ENCODE peak calls at places on chromosomes 1 and 21, in ten cellular contexts. M is foreskin fibroblast; W is nephron progenitor cell; G is neural progenitor cell; Y is GM23338; R is fibroblast of mammary gland; L is astrocyte of the spinal cord; C is keratinocyte; I is MM.1S; D is CD4-positive, alpha-beta T cell. J is an unnamed sample.

GRCh38 chr1:216178266-216178665 is 245.0 kb downstream of the USH2A start:
- DNase-seq in M (no peak), W (no peak), G (no peak), Y (no peak), R (no peak), L (peak; percentile 5), C (no peak), I (no peak), D (no peak), J (no peak)

GRCh38 chr1:53381790-53382401 is 54.0 kb upstream of the LRP8 start:
- DNase-seq in M (peak; percentile 34), W (no peak), G (no peak), Y (no peak), R (peak; percentile 66), L (peak; percentile 68), C (no peak), I (no peak), D (no peak), J (peak; percentile 86)

GRCh38 chr21:36097427-36098230 is 27.8 kb downstream of the CBR1 start:
- DNase-seq in M (peak; percentile 10), W (no peak), G (no peak), Y (no peak), R (no peak), L (peak; percentile 31), C (no peak), I (no peak), D (no peak), J (peak; percentile 56)

GRCh38 chr1:193592325-193592724 is 405.9 kb upstream of the B3GALT2 start:
- DNase-seq in M (no peak), W (no peak), G (no peak), Y (no peak), R (no peak), L (no peak), C (no peak), I (peak; percentile 25), D (no peak), J (no peak)

GRCh38 chr1:21437341-21437640 is 2.6 kb upstream of the NBPF3 start:
- DNase-seq in M (no peak), W (no peak), G (no peak), Y (no peak), R (no peak), L (no peak), C (no peak), I (no peak), D (no peak), J (no peak)

GRCh38 chr1:68890736-68891135 is 393.9 kb upstream of the DEPDC1 start:
- DNase-seq in M (no peak), W (no peak), G (no peak), Y (no peak), R (no peak), L (no peak), C (no peak), I (no peak), D (no peak), J (peak; percentile 2)

GRCh38 chr1:21184266-21184665 is 7.6 kb upstream of the EIF4G3 start:
- DNase-seq in M (no peak), W (no peak), G (no peak), Y (no peak), R (no peak), L (no peak), C (no peak), I (peak; percentile 74), D (no peak), J (no peak)

GRCh38 chr1:241311056-241311746 is 45.8 kb downstream of the RGS7 start:
- DNase-seq in M (peak; percentile 9), W (no peak), G (no peak), Y (peak; percentile 16), R (peak; percentile 11), L (no peak), C (no peak), I (no peak), D (no peak), J (no peak)

GRCh38 chr1:201391651-201392511 is 7.2 kb downstream of the LAD1 start:
- DNase-seq in M (no peak), W (no peak), G (no peak), Y (no peak), R (no peak), L (no peak), C (no peak), I (no peak), D (no peak), J (no peak)

GRCh38 chr1:18018381-18018780 is 89.2 kb upstream of the IGSF21 start:
- DNase-seq in M (no peak), W (no peak), G (no peak), Y (no peak), R (no peak), L (no peak), C (no peak), I (no peak), D (no peak), J (no peak)

GRCh38 chr1:18020021-18020817 is 87.4 kb upstream of the IGSF21 start:
- DNase-seq in M (no peak), W (no peak), G (no peak), Y (no peak), R (no peak), L (no peak), C (no peak), I (no peak), D (no peak), J (no peak)

GRCh38 chr1:18015719-18016118 is 91.9 kb upstream of the IGSF21 start:
- DNase-seq in M (no peak), W (no peak), G (no peak), Y (no peak), R (no peak), L (no peak), C (no peak), I (no peak), D (no peak), J (no peak)

DNA sequence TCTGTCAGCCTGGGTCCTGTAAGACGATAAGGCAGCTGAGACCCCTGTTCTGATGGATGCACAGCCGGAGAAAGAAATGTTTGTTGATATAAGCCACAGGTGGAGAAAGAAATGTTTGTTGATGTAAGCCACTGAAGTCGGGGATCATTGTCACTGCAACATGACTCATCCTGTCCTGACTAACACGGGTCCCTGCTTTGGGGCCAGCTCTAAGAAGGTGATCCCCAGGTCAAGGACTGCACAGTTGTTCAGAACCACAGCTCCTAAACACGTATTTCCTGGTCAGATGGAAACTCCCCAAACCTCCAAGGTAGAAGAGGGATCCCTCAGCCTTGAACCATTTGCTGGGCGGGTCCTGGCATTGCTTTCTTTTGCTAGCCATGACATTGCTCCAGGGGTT is 86.4 kb upstream of the IGSF21 start:
- DNase-seq in M (no peak), W (no peak), G (no peak), Y (no peak), R (no peak), L (no peak), C (no peak), I (no peak), D (no peak), J (no peak)
- TF ChIP-seq CTCF in M (no peak), W (no peak), G (no peak), Y (no peak), R (no peak), L (no peak), C (no peak), I (no peak), D (no peak), J (no peak)

GRCh38 chr1:6082430-6082971 is 36.8 kb downstream of the KCNAB2 start:
- DNase-seq in M (peak; percentile 17), W (no peak), G (peak; percentile 50), Y (peak; percentile 39), R (peak; percentile 19), L (no peak), C (no peak), I (no peak), D (no peak), J (no peak)
- TF ChIP-seq CTCF in M (peak; percentile 46), W (peak; percentile 41), G (peak; percentile 56), Y (peak; percentile 49), R (peak; percentile 41), L (peak; percentile 38), C (peak; percentile 19), I (no peak), D (no peak), J (peak; percentile 12)

DNA sequence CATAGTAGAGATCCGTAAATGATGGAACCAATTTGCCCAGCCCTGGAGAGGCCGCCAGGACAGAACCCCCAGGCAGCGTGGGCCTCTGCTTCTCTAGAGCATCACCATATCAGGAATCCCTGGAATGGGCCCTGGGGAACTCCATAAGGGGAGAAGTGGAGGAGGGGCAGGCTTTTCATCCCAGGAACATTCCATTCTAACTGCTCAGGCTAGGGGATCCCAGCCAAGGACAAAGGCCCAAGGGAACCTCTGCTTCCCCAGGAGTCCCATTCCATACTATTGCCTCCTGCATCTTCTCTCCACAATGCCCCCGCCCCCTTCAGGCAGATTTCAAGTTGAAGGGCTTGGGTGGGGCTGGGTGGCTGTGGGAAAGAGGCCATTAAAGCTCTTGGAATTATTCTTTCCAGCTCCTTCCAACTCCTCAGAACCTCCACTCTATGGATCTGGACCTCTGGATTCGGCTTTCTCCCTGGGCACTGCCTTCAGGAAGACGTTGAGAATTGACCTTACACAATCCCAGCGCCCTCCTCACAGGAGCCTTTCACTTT is 6.0 kb downstream of the TRNP1 start:
- DNase-seq in M (peak; percentile 97), W (peak; percentile 36), G (peak; percentile 85), Y (peak; percentile 99), R (peak; percentile 99), L (peak; percentile 96), C (peak; percentile 96), I (no peak), D (no peak), J (peak; percentile 96)
- TF ChIP-seq CTCF in M (no peak), W (no peak), G (no peak), Y (peak; percentile 6), R (peak; percentile 0), L (peak; percentile 20), C (no peak), I (no peak), D (no peak), J (no peak)

GRCh38 chr1:221691320-221691719 is 50.6 kb downstream of the DUSP10 start:
- DNase-seq in M (no peak), W (no peak), G (no peak), Y (no peak), R (no peak), L (no peak), C (no peak), I (no peak), D (no peak), J (no peak)

GRCh38 chr1:221694109-221694508 is 47.8 kb downstream of the DUSP10 start:
- DNase-seq in M (no peak), W (no peak), G (no peak), Y (no peak), R (no peak), L (no peak), C (no peak), I (no peak), D (no peak), J (no peak)

GRCh38 chr1:221695346-221695745 is 46.5 kb downstream of the DUSP10 start:
- DNase-seq in M (no peak), W (no peak), G (no peak), Y (no peak), R (no peak), L (no peak), C (no peak), I (no peak), D (no peak), J (no peak)

GRCh38 chr1:221693087-221693486 is 48.8 kb downstream of the DUSP10 start:
- DNase-seq in M (no peak), W (no peak), G (no peak), Y (peak; percentile 79), R (no peak), L (no peak), C (no peak), I (no peak), D (no peak), J (no peak)

DNA sequence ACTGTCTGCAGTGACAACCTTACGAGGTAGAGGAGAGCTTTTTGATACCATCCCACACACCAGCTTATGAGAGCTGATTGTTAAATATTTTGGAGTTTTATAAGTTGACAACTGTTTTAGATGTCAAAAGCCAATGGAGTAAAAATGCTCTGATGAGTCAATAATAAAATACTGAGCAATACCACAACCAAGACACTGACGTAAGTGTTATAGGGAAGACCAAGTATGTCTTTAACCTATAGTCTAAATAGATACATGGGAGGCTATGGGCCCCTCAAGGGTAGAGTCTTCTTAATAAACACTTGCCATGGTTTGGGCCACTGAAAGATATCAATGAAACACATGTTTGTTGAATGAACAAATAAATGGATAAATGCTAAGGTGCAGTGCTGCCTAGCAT is 49.2 kb downstream of the DUSP10 start:
- DNase-seq in M (no peak), W (no peak), G (no peak), Y (no peak), R (no peak), L (no peak), C (no peak), I (no peak), D (no peak), J (no peak)
- TF ChIP-seq CTCF in M (no peak), W (no peak), G (no peak), Y (no peak), R (no peak), L (no peak), C (no peak), I (no peak), D (no peak), J (no peak)

J was measured in epithelial cell of esophagus.